ENCODE peak calls at places on chromosome 2, in eight cellular contexts. T is left ventricle myocardium inferior; U is HCT116; P is T47D; H is adipocyte; K is hypothalamus; A is stromal cell of bone marrow; W is CD4-positive, alpha-beta T cell. R is an unnamed sample.
A peak's percentile ranks its signal among the peaks of the same experiment; 100 is the strongest.

GRCh38 chr2:224017976-224018375 is 21.1 kb downstream of the SERPINE2 start:
- DNase-seq in T (no peak), U (no peak), P (no peak), H (no peak), K (no peak), A (no peak), W (no peak), R (no peak)

GRCh38 chr2:46179037-46179621 is 118.1 kb upstream of the EPAS1 start:
- DNase-seq in T (peak; percentile 70), U (no peak), P (no peak), H (peak; percentile 86), K (no peak), A (peak; percentile 89), W (peak; percentile 27), R (no peak)

GRCh38 chr2:200966770-200967169 is 3.3 kb upstream of the ORC2 start:
- DNase-seq in T (no peak), U (peak; percentile 46), P (no peak), H (peak; percentile 76), K (no peak), A (peak; percentile 78), W (no peak), R (no peak)

GRCh38 chr2:216774620-216775019 is 79.3 kb upstream of the IGFBP5 start:
- DNase-seq in T (peak; percentile 77), U (no peak), P (no peak), H (peak; percentile 33), K (no peak), A (peak; percentile 97), W (no peak), R (no peak)

GRCh38 chr2:235940330-235940729 is 227.9 kb downstream of the GBX2 start:
- DNase-seq in T (peak; percentile 28), U (no peak), P (no peak), H (peak; percentile 83), K (no peak), A (peak; percentile 89), W (no peak), R (peak; percentile 53)

GRCh38 chr2:171515672-171516298 is 6.5 kb upstream of the CYBRD1 start:
- DNase-seq in T (no peak), U (no peak), P (no peak), H (peak; percentile 76), K (no peak), A (peak; percentile 79), W (no peak), R (no peak)

GRCh38 chr2:57886196-57886786 is 160.3 kb upstream of the VRK2 start:
- DNase-seq in T (no peak), U (no peak), P (no peak), H (no peak), K (no peak), A (no peak), W (no peak), R (no peak)

GRCh38 chr2:118062048-118062447 is 26.2 kb upstream of the INSIG2 start:
- DNase-seq in T (no peak), U (no peak), P (no peak), H (peak; percentile 52), K (no peak), A (peak; percentile 88), W (no peak), R (no peak)

GRCh38 chr2:234880551-234881211 is 71.1 kb upstream of the SH3BP4 start:
- DNase-seq in T (no peak), U (peak; percentile 59), P (no peak), H (peak; percentile 61), K (no peak), A (peak; percentile 21), W (no peak), R (no peak)

GRCh38 chr2:33069894-33070651 is 123.3 kb downstream of the LTBP1 start:
- DNase-seq in T (no peak), U (peak; percentile 91), P (no peak), H (peak; percentile 95), K (no peak), A (peak; percentile 98), W (no peak), R (no peak)